ENCODE peak calls at places on chromosomes 1 and 21, in seven cellular contexts. One of them, this sample, is unnamed.

GRCh38 chr1:244271004-244271403 is 180.7 kb downstream of the ADSS2 start:
- DNase-seq in cardiac muscle cell: no peak
- DNase-seq in thoracic aorta: no peak
- DNase-seq in effector memory CD4-positive, alpha-beta T cell: no peak
- DNase-seq in K562: no peak
- DNase-seq in breast epithelium: no peak
- DNase-seq in pancreas: no peak
- DNase-seq in this sample: no peak

GRCh38 chr1:160453443-160453842 is 53.1 kb downstream of the VANGL2 start:
- DNase-seq in cardiac muscle cell: no peak
- DNase-seq in thoracic aorta: no peak
- DNase-seq in effector memory CD4-positive, alpha-beta T cell: no peak
- DNase-seq in K562: no peak
- DNase-seq in breast epithelium: no peak
- DNase-seq in pancreas: no peak
- DNase-seq in this sample: no peak

GRCh38 chr21:15293251-15293650 is 228.5 kb upstream of the NRIP1 start:
- DNase-seq in cardiac muscle cell: peak
- DNase-seq in thoracic aorta: no peak
- DNase-seq in effector memory CD4-positive, alpha-beta T cell: no peak
- DNase-seq in K562: no peak
- DNase-seq in breast epithelium: no peak
- DNase-seq in pancreas: no peak
- DNase-seq in this sample: no peak

GRCh38 chr21:44708213-44708865 is 3.0 kb downstream of the TSPEAR start:
- DNase-seq in cardiac muscle cell: no peak
- DNase-seq in thoracic aorta: no peak
- DNase-seq in effector memory CD4-positive, alpha-beta T cell: no peak
- DNase-seq in K562: no peak
- DNase-seq in breast epithelium: no peak
- DNase-seq in pancreas: peak
- DNase-seq in this sample: no peak

GRCh38 chr1:215777370-215777925 is 210.3 kb downstream of the KCTD3 start:
- DNase-seq in cardiac muscle cell: peak
- DNase-seq in thoracic aorta: no peak
- DNase-seq in effector memory CD4-positive, alpha-beta T cell: no peak
- DNase-seq in K562: no peak
- DNase-seq in breast epithelium: no peak
- DNase-seq in pancreas: no peak
- DNase-seq in this sample: no peak

GRCh38 chr1:20405893-20406604 is 80.0 kb downstream of the CAMK2N1 start:
- DNase-seq in cardiac muscle cell: no peak
- DNase-seq in thoracic aorta: no peak
- DNase-seq in effector memory CD4-positive, alpha-beta T cell: no peak
- DNase-seq in K562: no peak
- DNase-seq in breast epithelium: no peak
- DNase-seq in pancreas: no peak
- DNase-seq in this sample: no peak

GRCh38 chr1:100750002-100750885 is 30.7 kb downstream of the VCAM1 start:
- DNase-seq in cardiac muscle cell: no peak
- DNase-seq in thoracic aorta: no peak
- DNase-seq in effector memory CD4-positive, alpha-beta T cell: no peak
- DNase-seq in K562: no peak
- DNase-seq in breast epithelium: no peak
- DNase-seq in pancreas: no peak
- DNase-seq in this sample: no peak

GRCh38 chr21:14095021-14095420 is 115.7 kb downstream of the LIPI start:
- DNase-seq in cardiac muscle cell: no peak
- DNase-seq in thoracic aorta: no peak
- DNase-seq in effector memory CD4-positive, alpha-beta T cell: no peak
- DNase-seq in K562: no peak
- DNase-seq in breast epithelium: no peak
- DNase-seq in pancreas: no peak
- DNase-seq in this sample: no peak

GRCh38 chr21:14956826-14957225 is 108.0 kb downstream of the NRIP1 start:
- DNase-seq in cardiac muscle cell: no peak
- DNase-seq in thoracic aorta: no peak
- DNase-seq in effector memory CD4-positive, alpha-beta T cell: no peak
- DNase-seq in K562: no peak
- DNase-seq in breast epithelium: no peak
- DNase-seq in pancreas: no peak
- DNase-seq in this sample: no peak

GRCh38 chr21:45294509-45295291 is 7.0 kb upstream of the POFUT2 start:
- DNase-seq in cardiac muscle cell: peak
- DNase-seq in thoracic aorta: peak
- DNase-seq in effector memory CD4-positive, alpha-beta T cell: no peak
- DNase-seq in K562: no peak
- DNase-seq in breast epithelium: peak
- DNase-seq in pancreas: no peak
- DNase-seq in this sample: no peak

GRCh38 chr1:150302338-150302737 is 8.7 kb downstream of the MRPS21 start:
- DNase-seq in cardiac muscle cell: no peak
- DNase-seq in thoracic aorta: no peak
- DNase-seq in effector memory CD4-positive, alpha-beta T cell: no peak
- DNase-seq in K562: no peak
- DNase-seq in breast epithelium: no peak
- DNase-seq in pancreas: no peak
- DNase-seq in this sample: peak

GRCh38 chr1:202565890-202566289 is 144.4 kb downstream of the SYT2 start:
- DNase-seq in cardiac muscle cell: no peak
- DNase-seq in thoracic aorta: no peak
- DNase-seq in effector memory CD4-positive, alpha-beta T cell: no peak
- DNase-seq in K562: no peak
- DNase-seq in breast epithelium: no peak
- DNase-seq in pancreas: no peak
- DNase-seq in this sample: no peak
- H3K27ac ChIP-seq in cardiac muscle cell: peak
- H3K27ac ChIP-seq in thoracic aorta: peak
- H3K27ac ChIP-seq in effector memory CD4-positive, alpha-beta T cell: no peak
- H3K27ac ChIP-seq in K562: no peak
- H3K27ac ChIP-seq in breast epithelium: peak
- H3K27ac ChIP-seq in pancreas: no peak
- H3K27ac ChIP-seq in this sample: no peak

GRCh38 chr1:17010601-17011438 is 908 bp downstream of the ATP13A2 start:
- DNase-seq in cardiac muscle cell: no peak
- DNase-seq in thoracic aorta: no peak
- DNase-seq in effector memory CD4-positive, alpha-beta T cell: no peak
- DNase-seq in K562: peak
- DNase-seq in breast epithelium: peak
- DNase-seq in pancreas: peak
- DNase-seq in this sample: no peak
- H3K27ac ChIP-seq in cardiac muscle cell: no peak
- H3K27ac ChIP-seq in thoracic aorta: no peak
- H3K27ac ChIP-seq in effector memory CD4-positive, alpha-beta T cell: no peak
- H3K27ac ChIP-seq in K562: no peak
- H3K27ac ChIP-seq in breast epithelium: no peak
- H3K27ac ChIP-seq in pancreas: no peak
- H3K27ac ChIP-seq in this sample: no peak

GRCh38 chr1:167553136-167554027 is at the start of gene CREG1:
- DNase-seq in cardiac muscle cell: peak
- DNase-seq in thoracic aorta: peak
- DNase-seq in effector memory CD4-positive, alpha-beta T cell: peak
- DNase-seq in K562: peak
- DNase-seq in breast epithelium: peak
- DNase-seq in pancreas: peak
- DNase-seq in this sample: peak
- H3K27ac ChIP-seq in cardiac muscle cell: peak
- H3K27ac ChIP-seq in thoracic aorta: peak
- H3K27ac ChIP-seq in effector memory CD4-positive, alpha-beta T cell: peak
- H3K27ac ChIP-seq in K562: peak
- H3K27ac ChIP-seq in breast epithelium: peak
- H3K27ac ChIP-seq in pancreas: peak
- H3K27ac ChIP-seq in this sample: peak

DNA sequence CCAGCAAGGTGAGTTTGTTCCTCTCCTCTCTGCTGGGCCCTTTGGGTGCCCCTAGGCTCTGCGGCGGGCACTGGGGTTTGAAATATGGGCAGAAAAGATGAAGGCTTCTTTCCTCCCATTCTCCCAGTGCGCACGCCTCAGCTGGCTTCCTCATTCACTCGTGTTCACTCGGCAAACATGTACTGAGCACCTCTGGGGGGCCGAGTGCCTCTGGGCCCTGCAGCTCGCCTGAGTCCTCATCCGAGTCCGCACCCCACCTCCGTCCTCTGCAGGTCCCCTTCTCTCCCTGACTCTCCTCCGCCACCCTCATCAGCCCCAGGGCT is 98.5 kb upstream of the RUNX3 start:
- DNase-seq in cardiac muscle cell: no peak
- DNase-seq in thoracic aorta: no peak
- DNase-seq in effector memory CD4-positive, alpha-beta T cell: no peak
- DNase-seq in K562: no peak
- DNase-seq in breast epithelium: no peak
- DNase-seq in pancreas: no peak
- DNase-seq in this sample: no peak
- H3K27ac ChIP-seq in cardiac muscle cell: no peak
- H3K27ac ChIP-seq in thoracic aorta: no peak
- H3K27ac ChIP-seq in effector memory CD4-positive, alpha-beta T cell: peak
- H3K27ac ChIP-seq in K562: no peak
- H3K27ac ChIP-seq in breast epithelium: no peak
- H3K27ac ChIP-seq in pancreas: no peak
- H3K27ac ChIP-seq in this sample: no peak

DNA sequence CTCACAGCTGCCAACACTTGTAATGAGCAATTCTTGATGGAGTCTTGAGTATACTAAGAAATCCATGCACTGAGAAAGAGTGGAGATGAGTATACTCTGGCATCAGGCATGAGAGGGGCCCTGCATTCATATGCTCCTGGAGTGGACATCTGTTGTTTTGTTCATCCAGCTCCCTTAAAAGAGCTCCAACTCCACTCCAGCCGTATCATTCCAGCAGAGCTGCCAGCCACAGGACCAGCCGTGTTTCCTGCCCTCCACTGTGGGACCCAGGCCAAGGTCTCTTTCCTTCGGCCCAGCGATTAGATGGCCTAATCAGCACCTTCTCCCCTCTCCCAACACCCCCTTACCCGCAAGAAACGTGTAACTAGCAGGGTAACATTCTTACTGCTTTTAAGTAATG is 144.5 kb downstream of the OMA1 start:
- DNase-seq in cardiac muscle cell: no peak
- DNase-seq in thoracic aorta: no peak
- DNase-seq in effector memory CD4-positive, alpha-beta T cell: no peak
- DNase-seq in K562: no peak
- DNase-seq in breast epithelium: no peak
- DNase-seq in pancreas: no peak
- DNase-seq in this sample: no peak
- H3K27ac ChIP-seq in cardiac muscle cell: no peak
- H3K27ac ChIP-seq in thoracic aorta: no peak
- H3K27ac ChIP-seq in effector memory CD4-positive, alpha-beta T cell: no peak
- H3K27ac ChIP-seq in K562: no peak
- H3K27ac ChIP-seq in breast epithelium: no peak
- H3K27ac ChIP-seq in pancreas: no peak
- H3K27ac ChIP-seq in this sample: no peak

DNA sequence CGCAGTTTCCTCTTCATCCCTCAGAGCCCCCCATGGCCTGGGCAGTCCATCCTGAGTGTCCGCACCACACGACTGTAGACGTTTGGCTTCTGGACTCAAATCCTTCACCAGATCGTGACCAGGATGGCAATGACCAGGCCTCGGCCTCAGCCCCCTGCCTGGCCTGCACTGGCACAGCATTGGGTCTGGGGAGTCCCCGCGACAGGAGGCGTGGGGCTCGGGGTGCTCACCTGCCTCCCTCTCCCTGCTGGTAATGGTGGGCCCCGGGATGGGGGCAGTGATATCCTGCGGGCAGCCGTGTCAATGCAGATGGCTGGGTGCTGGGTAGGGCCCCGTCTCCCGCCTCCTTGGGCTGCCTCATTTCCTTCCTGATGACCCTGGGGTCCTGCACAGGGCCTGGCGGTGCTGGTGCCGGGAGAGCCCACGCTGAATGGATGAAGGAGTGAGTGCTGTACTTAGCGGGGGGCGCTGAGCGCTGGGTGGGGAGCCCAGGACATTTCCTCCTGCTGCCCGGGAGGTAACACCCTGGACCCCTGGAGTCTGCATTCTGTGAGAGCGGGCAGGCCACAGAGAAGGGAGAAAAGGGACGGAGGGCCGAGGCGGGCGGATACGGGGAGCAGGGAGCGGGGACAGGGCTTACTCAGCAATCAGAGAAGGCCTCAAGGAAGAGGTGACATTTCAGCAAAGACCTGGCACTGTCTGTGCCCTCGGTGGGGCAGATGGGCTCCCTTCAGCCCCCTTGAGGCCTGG is 2.1 kb upstream of the TNFRSF14 start:
- DNase-seq in cardiac muscle cell: no peak
- DNase-seq in thoracic aorta: no peak
- DNase-seq in effector memory CD4-positive, alpha-beta T cell: no peak
- DNase-seq in K562: no peak
- DNase-seq in breast epithelium: no peak
- DNase-seq in pancreas: peak
- DNase-seq in this sample: no peak
- H3K27ac ChIP-seq in cardiac muscle cell: no peak
- H3K27ac ChIP-seq in thoracic aorta: no peak
- H3K27ac ChIP-seq in effector memory CD4-positive, alpha-beta T cell: no peak
- H3K27ac ChIP-seq in K562: no peak
- H3K27ac ChIP-seq in breast epithelium: no peak
- H3K27ac ChIP-seq in pancreas: no peak
- H3K27ac ChIP-seq in this sample: no peak